ENCODE peak calls at places on chromosomes 11 and 22, in four cellular contexts. Z is DND-41, U is right atrium auricular region, I is thoracic aorta. Y is an unnamed sample. For H3K4me1, the result is how much of the 10 kb centered on the place peaks cover.

GRCh38 chr11:32109138-32109537 is 18.3 kb downstream of the RCN1 start:
- DNase-seq in Z (no peak), U (no peak), I (no peak), Y (no peak)

GRCh38 chr11:63589000-63589399 is 25.2 kb downstream of the PLAAT3 start:
- DNase-seq in Z (no peak), U (no peak), I (no peak), Y (no peak)

GRCh38 chr22:49015459-49015858 is 812.2 kb downstream of the BRD1 start:
- DNase-seq in Z (no peak), U (peak), I (no peak), Y (no peak)

GRCh38 chr22:38223289-38223960 is 21.6 kb downstream of the MAFF start:
- DNase-seq in Z (peak), U (no peak), I (no peak), Y (no peak)

GRCh38 chr11:115709297-115709696 is 205.1 kb upstream of the CADM1 start:
- DNase-seq in Z (no peak), U (no peak), I (no peak), Y (no peak)

GRCh38 chr11:111634981-111635705 is 32.9 kb downstream of the SIK2 start:
- DNase-seq in Z (no peak), U (no peak), I (no peak), Y (no peak)

GRCh38 chr11:5250777-5251176 is 1.1 kb upstream of the HBG1 start:
- DNase-seq in Z (no peak), U (no peak), I (no peak), Y (no peak)

GRCh38 chr22:32764330-32765116 is 37.0 kb upstream of the TIMP3 start:
- DNase-seq in Z (no peak), U (peak), I (no peak), Y (peak)

GRCh38 chr11:107791343-107792048 is 67.1 kb downstream of the SLC35F2 start:
- DNase-seq in Z (no peak), U (no peak), I (no peak), Y (no peak)

GRCh38 chr22:28351585-28351984 is 328.1 kb downstream of the TTC28 start:
- DNase-seq in Z (no peak), U (no peak), I (no peak), Y (no peak)

GRCh38 chr11:45322111-45322705 is 36.1 kb upstream of the SYT13 start:
- DNase-seq in Z (no peak), U (peak), I (no peak), Y (no peak)

GRCh38 chr11:10019906-10020682 is 273.9 kb downstream of the SBF2 start:
- DNase-seq in Z (no peak), U (no peak), I (no peak), Y (no peak)

GRCh38 chr11:108708173-108708572 is 43.3 kb downstream of the DDX10 start:
- DNase-seq in Z (no peak), U (no peak), I (no peak), Y (no peak)

GRCh38 chr11:34483475-34483874 is 30.1 kb downstream of the ELF5 start:
- DNase-seq in Z (no peak), U (no peak), I (no peak), Y (no peak)

GRCh38 chr11:110431212-110432073 is 1.7 kb downstream of the FDX1 start:
- DNase-seq in Z (no peak), U (no peak), I (no peak), Y (no peak)
- H3K27ac ChIP-seq in Z (no peak), U (no peak), I (no peak), Y (no peak)

GRCh38 chr11:22624742-22625447 is 728 bp downstream of the FANCF start:
- DNase-seq in Z (peak), U (peak), I (no peak), Y (peak)
- TF ChIP-seq CTCF in Z (peak), U (no peak), I (no peak), Y (peak)

DNA sequence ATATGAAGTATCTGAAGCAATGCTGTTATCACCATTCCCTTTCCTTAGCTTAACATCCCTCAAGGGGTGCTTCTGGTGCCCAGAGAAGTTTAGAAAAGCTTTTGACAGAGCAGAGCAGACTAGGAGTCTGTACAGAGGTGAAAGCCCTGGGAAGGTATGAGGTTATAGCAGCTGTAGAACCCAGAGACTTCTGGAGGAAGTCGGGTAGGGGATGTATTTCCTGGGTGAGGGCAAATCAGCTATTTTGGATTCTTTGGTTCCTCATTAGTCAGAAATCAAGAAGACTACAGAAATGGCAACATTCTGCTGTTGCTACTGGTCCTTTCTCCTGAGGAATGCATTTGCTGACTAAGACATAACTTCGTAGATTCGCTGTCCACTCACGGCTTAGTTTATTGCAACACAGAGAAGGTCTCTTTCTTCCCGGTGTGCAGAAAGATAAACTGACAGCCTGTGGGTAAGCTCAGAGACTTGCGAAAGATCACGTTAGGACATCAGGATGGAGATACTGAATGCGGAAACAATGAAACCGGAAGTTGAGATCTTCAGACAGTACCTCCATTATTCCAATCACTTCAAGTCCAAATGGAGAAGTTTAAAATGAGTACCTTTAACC is 25.3 kb upstream of the SESN3 start:
- DNase-seq in Z (no peak), U (no peak), I (no peak), Y (no peak)
- H3K4me1 ChIP-seq in Z (under half), U (under half), I (under half), Y (under half)

GRCh38 chr11:119693253-119693815 is 35.7 kb downstream of the NECTIN1 start:
- DNase-seq in Z (peak), U (no peak), I (no peak), Y (no peak)

GRCh38 chr11:119692547-119692834 is 36.5 kb downstream of the NECTIN1 start:
- DNase-seq in Z (no peak), U (no peak), I (no peak), Y (no peak)

GRCh38 chr11:119691701-119692546 is 37.1 kb downstream of the NECTIN1 start:
- DNase-seq in Z (no peak), U (no peak), I (no peak), Y (peak)

GRCh38 chr11:119696378-119697157 is 32.4 kb downstream of the NECTIN1 start:
- DNase-seq in Z (no peak), U (no peak), I (no peak), Y (peak)

DNA sequence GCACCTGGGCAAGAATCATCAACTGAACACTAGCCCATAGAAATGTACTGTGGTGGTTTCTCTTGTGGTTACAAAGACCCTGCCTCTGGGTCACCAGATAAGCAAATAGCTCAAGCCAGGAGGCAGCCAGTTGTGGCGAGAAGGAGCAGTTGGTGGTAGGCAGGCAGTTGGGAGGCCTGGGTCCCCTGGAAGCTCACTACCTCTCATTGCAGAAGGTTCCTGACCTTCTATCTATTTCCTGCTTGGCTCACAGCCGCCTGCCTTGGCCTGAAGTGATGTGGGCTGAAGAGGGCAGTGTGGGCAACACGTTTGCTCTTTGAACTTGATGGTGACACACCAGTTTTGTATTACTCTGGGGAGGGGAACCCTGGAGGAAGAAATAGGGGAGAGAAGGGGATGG is 34.7 kb downstream of the NECTIN1 start:
- DNase-seq in Z (peak), U (no peak), I (no peak), Y (no peak)
- H3K27ac ChIP-seq in Z (peak), U (no peak), I (no peak), Y (peak)

DNA sequence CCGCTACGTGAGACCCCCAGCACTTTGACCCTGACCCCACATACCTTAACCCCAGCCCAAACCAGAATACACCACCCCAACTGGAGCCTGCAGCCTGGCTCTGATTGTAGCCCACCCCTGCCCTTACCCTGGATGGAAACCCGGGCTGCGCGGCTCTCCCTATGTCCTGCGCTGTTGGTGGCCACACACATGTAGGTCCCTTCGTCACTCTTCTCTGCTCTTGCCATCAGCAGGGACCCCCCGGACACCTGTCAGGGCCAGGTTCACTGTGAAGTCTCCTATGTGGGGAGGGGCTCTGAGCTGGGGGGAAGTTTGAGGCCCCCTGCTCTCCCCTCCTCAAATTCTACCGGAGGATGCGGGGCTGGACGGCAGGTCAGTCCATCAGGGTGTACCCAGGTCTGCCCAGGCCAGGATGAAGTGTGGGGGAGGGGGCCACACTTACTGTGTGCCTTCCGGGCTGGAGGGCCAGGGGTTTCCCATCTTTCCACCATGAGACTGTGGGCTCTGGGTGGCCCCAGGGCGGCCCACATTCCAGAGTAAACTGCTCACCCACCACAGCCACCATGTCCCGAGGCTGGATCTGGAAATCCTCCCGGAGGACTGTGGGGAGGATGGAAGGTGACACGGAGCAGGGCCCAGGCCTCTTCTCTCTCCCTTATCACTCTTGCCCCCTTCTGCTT is 1.5 kb downstream of the ROBO4 start:
- DNase-seq in Z (no peak), U (no peak), I (no peak), Y (no peak)
- TF ChIP-seq CTCF in Z (no peak), U (no peak), I (no peak), Y (no peak)

GRCh38 chr22:37194750-37195149 is 6.7 kb upstream of the C1QTNF6 start:
- DNase-seq in Z (no peak), U (no peak), I (no peak), Y (no peak)
- H3K4me1 ChIP-seq in Z (under half), U (under half), I (under half), Y (under half)

GRCh38 chr11:71451596-71452353 is 1.2 kb upstream of the NADSYN1 start:
- DNase-seq in Z (peak), U (no peak), I (no peak), Y (no peak)

GRCh38 chr11:71454470-71455113 is 1.6 kb downstream of the NADSYN1 start:
- DNase-seq in Z (no peak), U (no peak), I (no peak), Y (no peak)

GRCh38 chr11:71453021-71453910 is at the start of gene NADSYN1:
- DNase-seq in Z (peak), U (peak), I (peak), Y (peak)

GRCh38 chr11:71452354-71453020 is 516 bp upstream of the NADSYN1 start:
- DNase-seq in Z (peak), U (peak), I (no peak), Y (no peak)

DNA sequence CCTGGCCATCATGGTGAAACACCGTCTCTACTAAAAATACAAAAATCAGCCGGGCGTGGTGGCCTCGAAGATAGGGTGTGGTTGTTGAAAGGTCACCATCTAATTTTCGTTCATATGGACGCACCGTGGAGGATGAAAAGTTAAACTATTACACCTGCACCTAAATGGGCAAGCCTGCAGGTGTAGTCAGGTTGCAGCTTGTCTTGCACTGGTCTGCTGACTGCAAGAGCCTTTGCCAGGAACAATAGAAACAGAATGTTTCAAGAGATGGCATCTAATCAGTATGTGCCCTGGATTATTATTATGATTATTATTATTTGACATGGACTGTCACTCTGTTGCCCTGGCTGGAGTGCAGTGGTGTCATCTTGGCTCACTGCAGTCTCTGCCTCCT is 905 bp downstream of the NADSYN1 start:
- DNase-seq in Z (no peak), U (no peak), I (no peak), Y (no peak)
- H3K27ac ChIP-seq in Z (peak), U (no peak), I (no peak), Y (no peak)

GRCh38 chr11:12411806-12412727 is 34.7 kb downstream of the PARVA start:
- DNase-seq in Z (peak), U (no peak), I (peak), Y (peak)
- TF ChIP-seq CTCF in Z (peak), U (peak), I (peak), Y (peak)

GRCh38 chr11:1866226-1866625 is 13.3 kb downstream of the LSP1 start:
- DNase-seq in Z (no peak), U (no peak), I (no peak), Y (no peak)
- H3K4me1 ChIP-seq in Z (under half), U (under half), I (half or more), Y (under half)

GRCh38 chr11:1534171-1534570 is 37.9 kb downstream of the DUSP8 start:
- DNase-seq in Z (no peak), U (no peak), I (no peak), Y (no peak)
- H3K27ac ChIP-seq in Z (no peak), U (no peak), I (no peak), Y (no peak)

Y was measured in foreskin keratinocyte.